ENCODE peak calls at places on chromosomes 5 and 9, in six cellular contexts. One of them, this sample, is unnamed.
A peak's percentile ranks its signal among the peaks of the same experiment; 100 is the strongest.

GRCh38 chr9:135346438-135347050 is 133.0 kb upstream of the PPP1R26 start:
- DNase-seq in RKO: no peak
- DNase-seq in NCI-H345: no peak
- DNase-seq in posterior cingulate gyrus: no peak
- DNase-seq in stimulated activated CD4-positive, alpha-beta T cell treated with anti-CD3 and anti-CD28 coated beads, Interleukin-1b, Interleukin-23, amount 100 ng/mL, for 24 hours: no peak
- DNase-seq in left kidney: no peak
- DNase-seq in this sample: no peak

GRCh38 chr9:133691659-133692363 is 46.3 kb downstream of the SARDH start:
- DNase-seq in RKO: no peak
- DNase-seq in NCI-H345: peak; percentile 27
- DNase-seq in posterior cingulate gyrus: no peak
- DNase-seq in stimulated activated CD4-positive, alpha-beta T cell treated with anti-CD3 and anti-CD28 coated beads, Interleukin-1b, Interleukin-23, amount 100 ng/mL, for 24 hours: peak; percentile 13
- DNase-seq in left kidney: no peak
- DNase-seq in this sample: no peak

GRCh38 chr5:145750194-145750593 is 84.9 kb downstream of the PRELID2 start:
- DNase-seq in RKO: no peak
- DNase-seq in NCI-H345: no peak
- DNase-seq in posterior cingulate gyrus: no peak
- DNase-seq in stimulated activated CD4-positive, alpha-beta T cell treated with anti-CD3 and anti-CD28 coated beads, Interleukin-1b, Interleukin-23, amount 100 ng/mL, for 24 hours: no peak
- DNase-seq in left kidney: no peak
- DNase-seq in this sample: no peak

GRCh38 chr9:127549771-127550170 is 62.3 kb upstream of the STXBP1 start:
- DNase-seq in RKO: no peak
- DNase-seq in NCI-H345: peak; percentile 32
- DNase-seq in posterior cingulate gyrus: no peak
- DNase-seq in stimulated activated CD4-positive, alpha-beta T cell treated with anti-CD3 and anti-CD28 coated beads, Interleukin-1b, Interleukin-23, amount 100 ng/mL, for 24 hours: no peak
- DNase-seq in left kidney: no peak
- DNase-seq in this sample: no peak

GRCh38 chr9:109115931-109116541 is 3.7 kb downstream of the TMEM245 start:
- DNase-seq in RKO: no peak
- DNase-seq in NCI-H345: no peak
- DNase-seq in posterior cingulate gyrus: no peak
- DNase-seq in stimulated activated CD4-positive, alpha-beta T cell treated with anti-CD3 and anti-CD28 coated beads, Interleukin-1b, Interleukin-23, amount 100 ng/mL, for 24 hours: no peak
- DNase-seq in left kidney: no peak
- DNase-seq in this sample: peak; percentile 24

GRCh38 chr5:149618581-149619248 is 37.4 kb downstream of the ARHGEF37 start:
- DNase-seq in RKO: peak; percentile 62
- DNase-seq in NCI-H345: peak; percentile 28
- DNase-seq in posterior cingulate gyrus: peak; percentile 61
- DNase-seq in stimulated activated CD4-positive, alpha-beta T cell treated with anti-CD3 and anti-CD28 coated beads, Interleukin-1b, Interleukin-23, amount 100 ng/mL, for 24 hours: no peak
- DNase-seq in left kidney: peak; percentile 80
- DNase-seq in this sample: peak; percentile 9

GRCh38 chr9:9924369-9924768 is 688.4 kb downstream of the PTPRD start:
- DNase-seq in RKO: no peak
- DNase-seq in NCI-H345: no peak
- DNase-seq in posterior cingulate gyrus: no peak
- DNase-seq in stimulated activated CD4-positive, alpha-beta T cell treated with anti-CD3 and anti-CD28 coated beads, Interleukin-1b, Interleukin-23, amount 100 ng/mL, for 24 hours: no peak
- DNase-seq in left kidney: no peak
- DNase-seq in this sample: no peak

GRCh38 chr5:31133488-31133887 is 60.0 kb upstream of the CDH6 start:
- DNase-seq in RKO: peak; percentile 16
- DNase-seq in NCI-H345: no peak
- DNase-seq in posterior cingulate gyrus: no peak
- DNase-seq in stimulated activated CD4-positive, alpha-beta T cell treated with anti-CD3 and anti-CD28 coated beads, Interleukin-1b, Interleukin-23, amount 100 ng/mL, for 24 hours: no peak
- DNase-seq in left kidney: no peak
- DNase-seq in this sample: no peak

GRCh38 chr5:169637085-169637855 is at the start of gene DOCK2:
- DNase-seq in RKO: no peak
- DNase-seq in NCI-H345: no peak
- DNase-seq in posterior cingulate gyrus: peak; percentile 17
- DNase-seq in stimulated activated CD4-positive, alpha-beta T cell treated with anti-CD3 and anti-CD28 coated beads, Interleukin-1b, Interleukin-23, amount 100 ng/mL, for 24 hours: peak; percentile 71
- DNase-seq in left kidney: peak; percentile 25
- DNase-seq in this sample: peak; percentile 10

GRCh38 chr5:172727551-172727950 is 43.4 kb downstream of the DUSP1 start:
- DNase-seq in RKO: no peak
- DNase-seq in NCI-H345: no peak
- DNase-seq in posterior cingulate gyrus: no peak
- DNase-seq in stimulated activated CD4-positive, alpha-beta T cell treated with anti-CD3 and anti-CD28 coated beads, Interleukin-1b, Interleukin-23, amount 100 ng/mL, for 24 hours: no peak
- DNase-seq in left kidney: peak; percentile 67
- DNase-seq in this sample: no peak

GRCh38 chr9:111868475-111868874 is 28.1 kb upstream of the UGCG start:
- DNase-seq in RKO: no peak
- DNase-seq in NCI-H345: no peak
- DNase-seq in posterior cingulate gyrus: no peak
- DNase-seq in stimulated activated CD4-positive, alpha-beta T cell treated with anti-CD3 and anti-CD28 coated beads, Interleukin-1b, Interleukin-23, amount 100 ng/mL, for 24 hours: no peak
- DNase-seq in left kidney: no peak
- DNase-seq in this sample: no peak

GRCh38 chr9:114112778-114113585 is 13.9 kb upstream of the KIF12 start:
- DNase-seq in RKO: no peak
- DNase-seq in NCI-H345: peak; percentile 7
- DNase-seq in posterior cingulate gyrus: peak; percentile 31
- DNase-seq in stimulated activated CD4-positive, alpha-beta T cell treated with anti-CD3 and anti-CD28 coated beads, Interleukin-1b, Interleukin-23, amount 100 ng/mL, for 24 hours: no peak
- DNase-seq in left kidney: peak; percentile 32
- DNase-seq in this sample: no peak

GRCh38 chr9:125397736-125398135 is 136.1 kb downstream of the GAPVD1 start:
- DNase-seq in RKO: no peak
- DNase-seq in NCI-H345: no peak
- DNase-seq in posterior cingulate gyrus: peak; percentile 47
- DNase-seq in stimulated activated CD4-positive, alpha-beta T cell treated with anti-CD3 and anti-CD28 coated beads, Interleukin-1b, Interleukin-23, amount 100 ng/mL, for 24 hours: no peak
- DNase-seq in left kidney: no peak
- DNase-seq in this sample: no peak

GRCh38 chr5:140840978-140841962 is at the start of gene PCDHA8:
- DNase-seq in RKO: peak; percentile 80
- DNase-seq in NCI-H345: no peak
- DNase-seq in posterior cingulate gyrus: peak; percentile 67
- DNase-seq in stimulated activated CD4-positive, alpha-beta T cell treated with anti-CD3 and anti-CD28 coated beads, Interleukin-1b, Interleukin-23, amount 100 ng/mL, for 24 hours: no peak
- DNase-seq in left kidney: peak; percentile 9
- DNase-seq in this sample: no peak

GRCh38 chr9:136880651-136881050 is 5.7 kb upstream of the TRAF2 start:
- DNase-seq in RKO: no peak
- DNase-seq in NCI-H345: no peak
- DNase-seq in posterior cingulate gyrus: no peak
- DNase-seq in stimulated activated CD4-positive, alpha-beta T cell treated with anti-CD3 and anti-CD28 coated beads, Interleukin-1b, Interleukin-23, amount 100 ng/mL, for 24 hours: no peak
- DNase-seq in left kidney: no peak
- DNase-seq in this sample: no peak

GRCh38 chr5:89694026-89694540 is 715.5 kb downstream of the CETN3 start:
- DNase-seq in RKO: no peak
- DNase-seq in NCI-H345: no peak
- DNase-seq in posterior cingulate gyrus: no peak
- DNase-seq in stimulated activated CD4-positive, alpha-beta T cell treated with anti-CD3 and anti-CD28 coated beads, Interleukin-1b, Interleukin-23, amount 100 ng/mL, for 24 hours: no peak
- DNase-seq in left kidney: no peak
- DNase-seq in this sample: no peak

GRCh38 chr5:41695920-41696582 is 174.2 kb downstream of the OXCT1 start:
- DNase-seq in RKO: peak; percentile 46
- DNase-seq in NCI-H345: no peak
- DNase-seq in posterior cingulate gyrus: no peak
- DNase-seq in stimulated activated CD4-positive, alpha-beta T cell treated with anti-CD3 and anti-CD28 coated beads, Interleukin-1b, Interleukin-23, amount 100 ng/mL, for 24 hours: no peak
- DNase-seq in left kidney: no peak
- DNase-seq in this sample: no peak

GRCh38 chr5:40547994-40548575 is 131.6 kb upstream of the PTGER4 start:
- DNase-seq in RKO: no peak
- DNase-seq in NCI-H345: no peak
- DNase-seq in posterior cingulate gyrus: no peak
- DNase-seq in stimulated activated CD4-positive, alpha-beta T cell treated with anti-CD3 and anti-CD28 coated beads, Interleukin-1b, Interleukin-23, amount 100 ng/mL, for 24 hours: no peak
- DNase-seq in left kidney: no peak
- DNase-seq in this sample: no peak

GRCh38 chr9:85927077-85927476 is 13.9 kb upstream of the NAA35 start:
- DNase-seq in RKO: no peak
- DNase-seq in NCI-H345: no peak
- DNase-seq in posterior cingulate gyrus: no peak
- DNase-seq in stimulated activated CD4-positive, alpha-beta T cell treated with anti-CD3 and anti-CD28 coated beads, Interleukin-1b, Interleukin-23, amount 100 ng/mL, for 24 hours: no peak
- DNase-seq in left kidney: no peak
- DNase-seq in this sample: no peak

GRCh38 chr9:15306757-15307522 is at the start of gene TTC39B:
- DNase-seq in RKO: peak; percentile 92
- DNase-seq in NCI-H345: peak; percentile 95
- DNase-seq in posterior cingulate gyrus: peak; percentile 78
- DNase-seq in stimulated activated CD4-positive, alpha-beta T cell treated with anti-CD3 and anti-CD28 coated beads, Interleukin-1b, Interleukin-23, amount 100 ng/mL, for 24 hours: peak; percentile 84
- DNase-seq in left kidney: peak; percentile 98
- DNase-seq in this sample: peak; percentile 69

GRCh38 chr9:79694208-79694607 is 122.4 kb downstream of the TLE4 start:
- DNase-seq in RKO: no peak
- DNase-seq in NCI-H345: no peak
- DNase-seq in posterior cingulate gyrus: no peak
- DNase-seq in stimulated activated CD4-positive, alpha-beta T cell treated with anti-CD3 and anti-CD28 coated beads, Interleukin-1b, Interleukin-23, amount 100 ng/mL, for 24 hours: no peak
- DNase-seq in left kidney: no peak
- DNase-seq in this sample: no peak

GRCh38 chr5:154260224-154260859 is 69.8 kb downstream of the GALNT10 start:
- DNase-seq in RKO: no peak
- DNase-seq in NCI-H345: no peak
- DNase-seq in posterior cingulate gyrus: no peak
- DNase-seq in stimulated activated CD4-positive, alpha-beta T cell treated with anti-CD3 and anti-CD28 coated beads, Interleukin-1b, Interleukin-23, amount 100 ng/mL, for 24 hours: no peak
- DNase-seq in left kidney: peak; percentile 37
- DNase-seq in this sample: no peak

GRCh38 chr9:106075991-106076390 is 381.6 kb downstream of the TMEM38B start:
- DNase-seq in RKO: no peak
- DNase-seq in NCI-H345: no peak
- DNase-seq in posterior cingulate gyrus: no peak
- DNase-seq in stimulated activated CD4-positive, alpha-beta T cell treated with anti-CD3 and anti-CD28 coated beads, Interleukin-1b, Interleukin-23, amount 100 ng/mL, for 24 hours: no peak
- DNase-seq in left kidney: no peak
- DNase-seq in this sample: no peak

GRCh38 chr5:8908055-8908683 is 637.7 kb downstream of the SEMA5A start:
- DNase-seq in RKO: peak; percentile 52
- DNase-seq in NCI-H345: no peak
- DNase-seq in posterior cingulate gyrus: peak; percentile 12
- DNase-seq in stimulated activated CD4-positive, alpha-beta T cell treated with anti-CD3 and anti-CD28 coated beads, Interleukin-1b, Interleukin-23, amount 100 ng/mL, for 24 hours: no peak
- DNase-seq in left kidney: peak; percentile 57
- DNase-seq in this sample: no peak

GRCh38 chr9:130316406-130316805 is 50.8 kb downstream of the HMCN2 start:
- DNase-seq in RKO: no peak
- DNase-seq in NCI-H345: no peak
- DNase-seq in posterior cingulate gyrus: no peak
- DNase-seq in stimulated activated CD4-positive, alpha-beta T cell treated with anti-CD3 and anti-CD28 coated beads, Interleukin-1b, Interleukin-23, amount 100 ng/mL, for 24 hours: no peak
- DNase-seq in left kidney: no peak
- DNase-seq in this sample: no peak

GRCh38 chr5:96781031-96781733 is 26.6 kb downstream of the ERAP1 start:
- DNase-seq in RKO: peak; percentile 46
- DNase-seq in NCI-H345: no peak
- DNase-seq in posterior cingulate gyrus: no peak
- DNase-seq in stimulated activated CD4-positive, alpha-beta T cell treated with anti-CD3 and anti-CD28 coated beads, Interleukin-1b, Interleukin-23, amount 100 ng/mL, for 24 hours: no peak
- DNase-seq in left kidney: no peak
- DNase-seq in this sample: no peak

GRCh38 chr5:144284931-144285330 is 114.3 kb downstream of the KCTD16 start:
- DNase-seq in RKO: no peak
- DNase-seq in NCI-H345: no peak
- DNase-seq in posterior cingulate gyrus: no peak
- DNase-seq in stimulated activated CD4-positive, alpha-beta T cell treated with anti-CD3 and anti-CD28 coated beads, Interleukin-1b, Interleukin-23, amount 100 ng/mL, for 24 hours: no peak
- DNase-seq in left kidney: no peak
- DNase-seq in this sample: no peak

GRCh38 chr9:35910613-35911488 is 1.6 kb downstream of the SPAAR start:
- DNase-seq in RKO: peak; percentile 42
- DNase-seq in NCI-H345: peak; percentile 8
- DNase-seq in posterior cingulate gyrus: no peak
- DNase-seq in stimulated activated CD4-positive, alpha-beta T cell treated with anti-CD3 and anti-CD28 coated beads, Interleukin-1b, Interleukin-23, amount 100 ng/mL, for 24 hours: peak; percentile 18
- DNase-seq in left kidney: peak; percentile 38
- DNase-seq in this sample: no peak

GRCh38 chr5:138956801-138957200 is 81.7 kb upstream of the LRRTM2 start:
- DNase-seq in RKO: no peak
- DNase-seq in NCI-H345: no peak
- DNase-seq in posterior cingulate gyrus: no peak
- DNase-seq in stimulated activated CD4-positive, alpha-beta T cell treated with anti-CD3 and anti-CD28 coated beads, Interleukin-1b, Interleukin-23, amount 100 ng/mL, for 24 hours: no peak
- DNase-seq in left kidney: no peak
- DNase-seq in this sample: no peak

GRCh38 chr5:148708854-148709253 is 54.5 kb upstream of the HTR4 start:
- DNase-seq in RKO: no peak
- DNase-seq in NCI-H345: no peak
- DNase-seq in posterior cingulate gyrus: no peak
- DNase-seq in stimulated activated CD4-positive, alpha-beta T cell treated with anti-CD3 and anti-CD28 coated beads, Interleukin-1b, Interleukin-23, amount 100 ng/mL, for 24 hours: peak; percentile 29
- DNase-seq in left kidney: no peak
- DNase-seq in this sample: no peak

GRCh38 chr5:17720070-17720469 is 85.8 kb downstream of the TAF11L14 start:
- DNase-seq in RKO: no peak
- DNase-seq in NCI-H345: peak; percentile 78
- DNase-seq in posterior cingulate gyrus: no peak
- DNase-seq in stimulated activated CD4-positive, alpha-beta T cell treated with anti-CD3 and anti-CD28 coated beads, Interleukin-1b, Interleukin-23, amount 100 ng/mL, for 24 hours: no peak
- DNase-seq in left kidney: no peak
- DNase-seq in this sample: no peak

GRCh38 chr5:80127037-80127642 is 92.0 kb downstream of the THBS4 start:
- DNase-seq in RKO: no peak
- DNase-seq in NCI-H345: no peak
- DNase-seq in posterior cingulate gyrus: no peak
- DNase-seq in stimulated activated CD4-positive, alpha-beta T cell treated with anti-CD3 and anti-CD28 coated beads, Interleukin-1b, Interleukin-23, amount 100 ng/mL, for 24 hours: no peak
- DNase-seq in left kidney: no peak
- DNase-seq in this sample: no peak